ENCODE peak calls at places on chromosomes 13 and 19, in seven cellular contexts. K is PC-9, Z is tibial artery, F is lower lobe of right lung, E is GM23338, J is ovary, N is RWPE2. X is an unnamed sample. For H3K4me1, the result is how much of the 10 kb centered on the place peaks cover.

GRCh38 chr19:15696654-15697194 is 23.8 kb downstream of the CYP4F12 start:
- DNase-seq in E (no peak), K (no peak), N (no peak), J (no peak), F (no peak), Z (no peak), X (no peak)

GRCh38 chr13:44576396-44577235 is 486 bp upstream of the TSC22D1 start:
- DNase-seq in F (peak), E (no peak), K (peak), N (no peak), J (no peak), Z (no peak), X (peak)

GRCh38 chr19:6521718-6522646 is 8.8 kb upstream of the TNFSF9 start:
- DNase-seq in K (no peak), N (no peak), J (no peak), Z (no peak), F (peak), E (peak), X (no peak)

GRCh38 chr19:29881386-29881785 is 60.7 kb upstream of the URI1 start:
- DNase-seq in N (no peak), K (no peak), F (no peak), E (no peak), J (no peak), Z (no peak), X (no peak)

GRCh38 chr13:25353344-25353743 is 18.4 kb upstream of the ATP8A2 start:
- DNase-seq in J (no peak), K (no peak), N (no peak), F (no peak), E (no peak), Z (no peak), X (no peak)

GRCh38 chr19:42081584-42082258 is 5.8 kb downstream of the ZNF574 start:
- DNase-seq in K (no peak), Z (no peak), F (no peak), N (no peak), J (no peak), E (peak), X (no peak)

GRCh38 chr19:16098416-16098768 is 13.3 kb upstream of the RAB8A start:
- DNase-seq in N (no peak), Z (no peak), K (no peak), J (no peak), E (no peak), F (no peak), X (no peak)

GRCh38 chr19:38389101-38389925 is 816 bp downstream of the SPRED3 start:
- DNase-seq in K (peak), J (no peak), N (no peak), E (peak), F (no peak), Z (peak), X (no peak)

GRCh38 chr19:50191270-50191669 is 12.2 kb upstream of the MYH14 start:
- DNase-seq in K (no peak), Z (no peak), F (no peak), E (no peak), N (no peak), J (no peak), X (no peak)

GRCh38 chr19:4660181-4660791 is 9.9 kb downstream of the MYDGF start:
- DNase-seq in F (no peak), Z (no peak), E (peak), J (no peak), K (peak), N (no peak), X (no peak)

GRCh38 chr13:43364210-43365041 is 341.0 kb downstream of the DNAJC15 start:
- DNase-seq in Z (no peak), F (no peak), E (no peak), J (peak), K (no peak), N (no peak), X (no peak)

GRCh38 chr13:46137627-46138026 is 32.8 kb upstream of the CPB2 start:
- DNase-seq in J (no peak), F (no peak), N (no peak), K (no peak), E (no peak), Z (no peak), X (no peak)

GRCh38 chr19:40524655-40525054 is 52.0 kb upstream of the SHKBP1 start:
- DNase-seq in K (no peak), N (no peak), E (no peak), F (no peak), J (no peak), Z (no peak), X (no peak)

GRCh38 chr13:30158774-30159445 is 148.4 kb downstream of the KATNAL1 start:
- DNase-seq in J (no peak), N (no peak), F (no peak), K (no peak), Z (no peak), E (no peak), X (no peak)

GRCh38 chr13:30904043-30904442 is 2.0 kb upstream of the MEDAG start:
- DNase-seq in J (no peak), K (no peak), N (no peak), Z (no peak), F (no peak), E (no peak), X (no peak)

GRCh38 chr13:78875792-78876580 is 217.0 kb upstream of the OBI1 start:
- DNase-seq in N (no peak), E (peak), F (no peak), Z (no peak), J (no peak), K (no peak), X (no peak)

GRCh38 chr19:1237754-1238372 is at the start of gene CBARP:
- DNase-seq in F (no peak), K (no peak), E (no peak), Z (no peak), N (no peak), J (peak), X (peak)

GRCh38 chr19:41821003-41821735 is 23.3 kb downstream of the LYPD4 start:
- DNase-seq in F (peak), N (no peak), J (no peak), Z (no peak), E (peak), K (peak), X (peak)

GRCh38 chr13:23871616-23872220 is 17.5 kb downstream of the MIPEP start:
- DNase-seq in E (peak), J (no peak), N (no peak), F (no peak), Z (no peak), K (no peak), X (no peak)

GRCh38 chr19:38248421-38248820 is 7.8 kb downstream of the PPP1R14A start:
- DNase-seq in N (no peak), F (no peak), Z (no peak), K (no peak), J (no peak), E (no peak), X (no peak)

GRCh38 chr19:8319807-8320520 is 1.2 kb downstream of the NDUFA7 start:
- DNase-seq in E (peak), Z (no peak), N (no peak), K (no peak), F (no peak), J (no peak), X (no peak)

GRCh38 chr13:30340367-30341184 is 33.2 kb upstream of the KATNAL1 start:
- DNase-seq in N (no peak), J (peak), K (peak), E (no peak), F (no peak), Z (peak), X (no peak)

GRCh38 chr19:51644636-51645271 is 1.9 kb downstream of the SIGLEC14 start:
- DNase-seq in F (no peak), Z (no peak), J (no peak), E (peak), N (no peak), K (no peak), X (no peak)

GRCh38 chr13:20044086-20044485 is 85.6 kb downstream of the ZMYM2 start:
- DNase-seq in J (no peak), N (no peak), K (no peak), E (no peak), F (no peak), Z (no peak), X (no peak)

GRCh38 chr19:28582344-28582743 is 630.6 kb downstream of the UQCRFS1 start:
- DNase-seq in K (no peak), Z (no peak), J (no peak), E (no peak), N (no peak), F (no peak), X (no peak)

GRCh38 chr13:36130542-36131214 is 504 bp downstream of the DCLK1 start:
- DNase-seq in N (peak), J (peak), K (peak), E (peak), F (peak), Z (peak), X (peak)

GRCh38 chr13:105670179-105671015 is 865.1 kb downstream of the EFNB2 start:
- DNase-seq in N (no peak), F (no peak), E (no peak), Z (no peak), K (no peak), J (no peak), X (no peak)

GRCh38 chr13:98796798-98797197 is 44.3 kb upstream of the SLC15A1 start:
- DNase-seq in J (no peak), F (no peak), Z (no peak), N (no peak), K (no peak), E (no peak), X (no peak)

GRCh38 chr19:52689804-52690394 is 44.9 kb downstream of the ZNF611 start:
- DNase-seq in F (peak), N (peak), E (peak), Z (peak), K (peak), J (peak), X (peak)

GRCh38 chr19:1503089-1503924 is 9.5 kb downstream of the ADAMTSL5 start:
- DNase-seq in E (peak), Z (no peak), F (peak), K (peak), N (no peak), J (peak), X (peak)

GRCh38 chr13:29507356-29507755 is 88.1 kb downstream of the SLC7A1 start:
- DNase-seq in E (no peak), Z (no peak), F (no peak), J (no peak), N (no peak), K (no peak), X (peak)

GRCh38 chr13:83350569-83350968 is 531.7 kb downstream of the SLITRK1 start:
- DNase-seq in F (no peak), N (no peak), Z (no peak), J (no peak), E (no peak), K (no peak), X (no peak)

GRCh38 chr19:43664008-43664407 is 6.0 kb downstream of the PLAUR start:
- DNase-seq in F (no peak), Z (no peak), J (no peak), E (no peak), N (no peak), K (no peak), X (no peak)

GRCh38 chr19:44904426-44904994 is 1.1 kb upstream of the APOE start:
- DNase-seq in K (no peak), F (no peak), J (no peak), Z (no peak), E (peak), N (no peak), X (no peak)
- TF ChIP-seq CTCF in K (peak), F (no peak), J (peak), Z (no peak), E (peak), N (no peak), X (no peak)

GRCh38 chr13:73934771-73935170 is 199.4 kb downstream of the KLF12 start:
- DNase-seq in J (no peak), K (no peak), F (no peak), E (no peak), N (no peak), Z (no peak), X (no peak)
- H3K4me1 ChIP-seq in J (under half), K (under half), F (under half), E (under half), N (under half), Z (under half), X (under half)

GRCh38 chr19:47190167-47190727 is 40.8 kb downstream of the BBC3 start:
- DNase-seq in J (peak), K (peak), E (no peak), Z (peak), F (peak), N (no peak), X (peak)
- H3K4me3 ChIP-seq in J (no peak), K (no peak), E (no peak), Z (peak), F (peak), N (no peak), X (no peak)

GRCh38 chr13:48265217-48265815 is 32.3 kb downstream of the ITM2B start:
- DNase-seq in N (no peak), F (no peak), E (no peak), Z (no peak), J (no peak), K (no peak), X (no peak)

GRCh38 chr13:48266967-48267639 is 34.1 kb downstream of the ITM2B start:
- DNase-seq in E (no peak), K (no peak), N (no peak), F (no peak), J (no peak), Z (no peak), X (no peak)

GRCh38 chr13:48264052-48264451 is 31.0 kb downstream of the ITM2B start:
- DNase-seq in K (no peak), F (no peak), N (no peak), Z (no peak), E (no peak), J (no peak), X (no peak)

GRCh38 chr13:48268019-48268418 is 35.0 kb downstream of the ITM2B start:
- DNase-seq in F (no peak), Z (no peak), K (no peak), E (no peak), N (no peak), J (no peak), X (no peak)

DNA sequence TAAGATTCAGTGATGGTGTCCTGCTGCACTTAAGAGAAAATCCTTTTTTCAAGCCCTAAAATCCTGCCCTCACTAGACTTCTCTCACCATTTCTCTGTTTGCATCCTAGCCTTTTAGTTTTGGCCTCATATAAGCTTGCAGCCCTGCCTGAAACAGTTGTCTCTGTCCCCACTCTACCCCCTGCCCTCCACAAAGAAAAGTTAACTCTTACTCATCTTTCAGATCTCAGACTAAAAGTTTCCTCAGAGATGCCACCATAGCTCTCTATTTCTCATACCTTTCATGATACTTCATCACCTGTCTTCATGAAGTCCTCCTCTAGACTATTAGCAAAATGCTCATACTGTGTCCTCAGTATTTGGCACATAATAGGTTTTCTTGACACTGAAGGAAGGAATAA is 33.1 kb downstream of the ITM2B start:
- DNase-seq in F (no peak), J (no peak), N (no peak), K (no peak), E (no peak), Z (no peak), X (no peak)
- TF ChIP-seq CTCF in F (no peak), J (no peak), N (no peak), K (no peak), E (no peak), Z (no peak), X (no peak)